ENCODE peak calls at places on chromosomes 12 and 14, in nine cellular contexts. One of them, this sample, is unnamed.

GRCh38 chr14:84442481-84442880 is 1087.5 kb upstream of the FLRT2 start:
- DNase-seq in fibroblast of pulmonary artery: peak
- DNase-seq in cardiac fibroblast: peak
- DNase-seq in upper lobe of left lung: no peak
- DNase-seq in lower leg skin: no peak
- DNase-seq in tibial artery: no peak
- DNase-seq in thoracic aorta: no peak
- DNase-seq in fibroblast of mammary gland: no peak
- DNase-seq in uterus: no peak
- DNase-seq in this sample: no peak

GRCh38 chr12:110536834-110537604 is 34.9 kb downstream of the RAD9B start:
- DNase-seq in fibroblast of pulmonary artery: no peak
- DNase-seq in cardiac fibroblast: no peak
- DNase-seq in upper lobe of left lung: no peak
- DNase-seq in lower leg skin: no peak
- DNase-seq in tibial artery: no peak
- DNase-seq in thoracic aorta: no peak
- DNase-seq in fibroblast of mammary gland: no peak
- DNase-seq in uterus: no peak
- DNase-seq in this sample: no peak

GRCh38 chr12:127284870-127285431 is 982.0 kb upstream of the TMEM132C start:
- DNase-seq in fibroblast of pulmonary artery: peak
- DNase-seq in cardiac fibroblast: peak
- DNase-seq in upper lobe of left lung: no peak
- DNase-seq in lower leg skin: peak
- DNase-seq in tibial artery: peak
- DNase-seq in thoracic aorta: no peak
- DNase-seq in fibroblast of mammary gland: peak
- DNase-seq in uterus: no peak
- DNase-seq in this sample: peak

GRCh38 chr12:57498571-57498970 is 10.7 kb downstream of the MARS1 start:
- DNase-seq in fibroblast of pulmonary artery: no peak
- DNase-seq in cardiac fibroblast: no peak
- DNase-seq in upper lobe of left lung: no peak
- DNase-seq in lower leg skin: no peak
- DNase-seq in tibial artery: no peak
- DNase-seq in thoracic aorta: no peak
- DNase-seq in fibroblast of mammary gland: no peak
- DNase-seq in uterus: no peak
- DNase-seq in this sample: no peak

GRCh38 chr14:70741482-70741881 is 67.8 kb downstream of the MAP3K9 start:
- DNase-seq in fibroblast of pulmonary artery: no peak
- DNase-seq in cardiac fibroblast: no peak
- DNase-seq in upper lobe of left lung: peak
- DNase-seq in lower leg skin: no peak
- DNase-seq in tibial artery: no peak
- DNase-seq in thoracic aorta: no peak
- DNase-seq in fibroblast of mammary gland: no peak
- DNase-seq in uterus: no peak
- DNase-seq in this sample: no peak

GRCh38 chr12:120684523-120684932 is 2.4 kb upstream of the MLEC start:
- DNase-seq in fibroblast of pulmonary artery: peak
- DNase-seq in cardiac fibroblast: peak
- DNase-seq in upper lobe of left lung: no peak
- DNase-seq in lower leg skin: peak
- DNase-seq in tibial artery: no peak
- DNase-seq in thoracic aorta: no peak
- DNase-seq in fibroblast of mammary gland: peak
- DNase-seq in uterus: no peak
- DNase-seq in this sample: peak

GRCh38 chr12:109999983-110000505 is 814 bp downstream of the ANKRD13A start:
- DNase-seq in fibroblast of pulmonary artery: peak
- DNase-seq in cardiac fibroblast: peak
- DNase-seq in upper lobe of left lung: no peak
- DNase-seq in lower leg skin: peak
- DNase-seq in tibial artery: peak
- DNase-seq in thoracic aorta: no peak
- DNase-seq in fibroblast of mammary gland: peak
- DNase-seq in uterus: no peak
- DNase-seq in this sample: peak

GRCh38 chr12:108798551-108799221 is 58.7 kb downstream of the SSH1 start:
- DNase-seq in fibroblast of pulmonary artery: peak
- DNase-seq in cardiac fibroblast: peak
- DNase-seq in upper lobe of left lung: no peak
- DNase-seq in lower leg skin: no peak
- DNase-seq in tibial artery: no peak
- DNase-seq in thoracic aorta: no peak
- DNase-seq in fibroblast of mammary gland: peak
- DNase-seq in uterus: peak
- DNase-seq in this sample: no peak

GRCh38 chr12:98399532-98399931 is 115.9 kb upstream of the TMPO start:
- DNase-seq in fibroblast of pulmonary artery: peak
- DNase-seq in cardiac fibroblast: peak
- DNase-seq in upper lobe of left lung: no peak
- DNase-seq in lower leg skin: no peak
- DNase-seq in tibial artery: no peak
- DNase-seq in thoracic aorta: no peak
- DNase-seq in fibroblast of mammary gland: peak
- DNase-seq in uterus: no peak
- DNase-seq in this sample: peak

GRCh38 chr12:53617700-53618099 is 8.5 kb downstream of the ATF7 start:
- DNase-seq in fibroblast of pulmonary artery: no peak
- DNase-seq in cardiac fibroblast: peak
- DNase-seq in upper lobe of left lung: no peak
- DNase-seq in lower leg skin: no peak
- DNase-seq in tibial artery: no peak
- DNase-seq in thoracic aorta: no peak
- DNase-seq in fibroblast of mammary gland: no peak
- DNase-seq in uterus: no peak
- DNase-seq in this sample: no peak

GRCh38 chr12:71725011-71725410 is 29.7 kb upstream of the RAB21 start:
- DNase-seq in fibroblast of pulmonary artery: no peak
- DNase-seq in cardiac fibroblast: no peak
- DNase-seq in upper lobe of left lung: no peak
- DNase-seq in lower leg skin: no peak
- DNase-seq in tibial artery: no peak
- DNase-seq in thoracic aorta: no peak
- DNase-seq in fibroblast of mammary gland: peak
- DNase-seq in uterus: no peak
- DNase-seq in this sample: no peak

GRCh38 chr14:103868242-103868897 is 21.0 kb upstream of the PPP1R13B start:
- DNase-seq in fibroblast of pulmonary artery: no peak
- DNase-seq in cardiac fibroblast: no peak
- DNase-seq in upper lobe of left lung: no peak
- DNase-seq in lower leg skin: no peak
- DNase-seq in tibial artery: no peak
- DNase-seq in thoracic aorta: no peak
- DNase-seq in fibroblast of mammary gland: no peak
- DNase-seq in uterus: no peak
- DNase-seq in this sample: no peak

GRCh38 chr12:11875414-11875935 is 195.3 kb upstream of the BCL2L14 start:
- DNase-seq in fibroblast of pulmonary artery: peak
- DNase-seq in cardiac fibroblast: no peak
- DNase-seq in upper lobe of left lung: no peak
- DNase-seq in lower leg skin: no peak
- DNase-seq in tibial artery: no peak
- DNase-seq in thoracic aorta: no peak
- DNase-seq in fibroblast of mammary gland: no peak
- DNase-seq in uterus: no peak
- DNase-seq in this sample: peak

GRCh38 chr12:57560516-57560915 is 10.7 kb downstream of the KIF5A start:
- DNase-seq in fibroblast of pulmonary artery: no peak
- DNase-seq in cardiac fibroblast: no peak
- DNase-seq in upper lobe of left lung: no peak
- DNase-seq in lower leg skin: no peak
- DNase-seq in tibial artery: no peak
- DNase-seq in thoracic aorta: no peak
- DNase-seq in fibroblast of mammary gland: no peak
- DNase-seq in uterus: no peak
- DNase-seq in this sample: no peak

GRCh38 chr12:49129332-49130150 is 1.7 kb downstream of the TUBA1B start:
- DNase-seq in fibroblast of pulmonary artery: no peak
- DNase-seq in cardiac fibroblast: no peak
- DNase-seq in upper lobe of left lung: no peak
- DNase-seq in lower leg skin: no peak
- DNase-seq in tibial artery: no peak
- DNase-seq in thoracic aorta: no peak
- DNase-seq in fibroblast of mammary gland: no peak
- DNase-seq in uterus: peak
- DNase-seq in this sample: no peak
- H3K4me3 ChIP-seq in fibroblast of pulmonary artery: peak
- H3K4me3 ChIP-seq in cardiac fibroblast: peak
- H3K4me3 ChIP-seq in upper lobe of left lung: peak
- H3K4me3 ChIP-seq in lower leg skin: peak
- H3K4me3 ChIP-seq in tibial artery: peak
- H3K4me3 ChIP-seq in thoracic aorta: peak
- H3K4me3 ChIP-seq in fibroblast of mammary gland: peak
- H3K4me3 ChIP-seq in uterus: peak
- H3K4me3 ChIP-seq in this sample: peak

GRCh38 chr14:29463727-29464370 is 463.8 kb downstream of the PRKD1 start:
- DNase-seq in fibroblast of pulmonary artery: peak
- DNase-seq in cardiac fibroblast: peak
- DNase-seq in upper lobe of left lung: no peak
- DNase-seq in lower leg skin: no peak
- DNase-seq in tibial artery: no peak
- DNase-seq in thoracic aorta: no peak
- DNase-seq in fibroblast of mammary gland: peak
- DNase-seq in uterus: no peak
- DNase-seq in this sample: no peak
- TF ChIP-seq CTCF in fibroblast of pulmonary artery: peak
- TF ChIP-seq CTCF in cardiac fibroblast: peak
- TF ChIP-seq CTCF in upper lobe of left lung: no peak
- TF ChIP-seq CTCF in lower leg skin: no peak
- TF ChIP-seq CTCF in tibial artery: no peak
- TF ChIP-seq CTCF in thoracic aorta: no peak
- TF ChIP-seq CTCF in fibroblast of mammary gland: peak
- TF ChIP-seq CTCF in uterus: no peak
- TF ChIP-seq CTCF in this sample: no peak

DNA sequence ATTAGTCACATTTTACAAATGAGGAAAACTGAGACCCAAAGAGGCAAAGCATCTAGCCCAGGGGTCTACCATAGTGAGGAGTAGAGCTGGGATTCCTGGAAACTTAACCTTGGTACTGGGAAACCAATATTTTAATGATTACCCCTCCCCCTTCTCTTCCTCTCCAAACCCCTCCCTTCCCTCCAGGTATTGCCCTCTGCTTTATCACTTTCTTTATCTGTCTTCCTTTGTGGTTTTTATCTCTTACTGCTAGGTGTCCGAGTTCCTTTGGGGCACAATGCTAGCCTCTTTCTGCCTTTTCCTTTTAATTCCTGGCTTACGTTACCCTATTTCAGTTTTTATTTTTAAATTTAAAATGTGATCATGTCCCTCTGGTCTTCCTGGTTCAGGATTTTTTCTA is 2.8 kb downstream of the GABARAPL1 start:
- DNase-seq in fibroblast of pulmonary artery: no peak
- DNase-seq in cardiac fibroblast: no peak
- DNase-seq in upper lobe of left lung: no peak
- DNase-seq in lower leg skin: no peak
- DNase-seq in tibial artery: no peak
- DNase-seq in thoracic aorta: no peak
- DNase-seq in fibroblast of mammary gland: no peak
- DNase-seq in uterus: no peak
- DNase-seq in this sample: no peak
- H3K4me3 ChIP-seq in fibroblast of pulmonary artery: peak
- H3K4me3 ChIP-seq in cardiac fibroblast: peak
- H3K4me3 ChIP-seq in upper lobe of left lung: peak
- H3K4me3 ChIP-seq in lower leg skin: no peak
- H3K4me3 ChIP-seq in tibial artery: peak
- H3K4me3 ChIP-seq in thoracic aorta: peak
- H3K4me3 ChIP-seq in fibroblast of mammary gland: no peak
- H3K4me3 ChIP-seq in uterus: peak
- H3K4me3 ChIP-seq in this sample: no peak

GRCh38 chr14:101844752-101845151 is 83.2 kb downstream of the PPP2R5C start:
- DNase-seq in fibroblast of pulmonary artery: no peak
- DNase-seq in cardiac fibroblast: no peak
- DNase-seq in upper lobe of left lung: no peak
- DNase-seq in lower leg skin: no peak
- DNase-seq in tibial artery: no peak
- DNase-seq in thoracic aorta: no peak
- DNase-seq in fibroblast of mammary gland: no peak
- DNase-seq in uterus: no peak
- DNase-seq in this sample: peak

GRCh38 chr14:101844219-101844618 is 82.7 kb downstream of the PPP2R5C start:
- DNase-seq in fibroblast of pulmonary artery: no peak
- DNase-seq in cardiac fibroblast: no peak
- DNase-seq in upper lobe of left lung: peak
- DNase-seq in lower leg skin: no peak
- DNase-seq in tibial artery: no peak
- DNase-seq in thoracic aorta: no peak
- DNase-seq in fibroblast of mammary gland: no peak
- DNase-seq in uterus: no peak
- DNase-seq in this sample: peak

GRCh38 chr14:101843038-101843437 is 81.5 kb downstream of the PPP2R5C start:
- DNase-seq in fibroblast of pulmonary artery: no peak
- DNase-seq in cardiac fibroblast: no peak
- DNase-seq in upper lobe of left lung: no peak
- DNase-seq in lower leg skin: no peak
- DNase-seq in tibial artery: no peak
- DNase-seq in thoracic aorta: no peak
- DNase-seq in fibroblast of mammary gland: no peak
- DNase-seq in uterus: no peak
- DNase-seq in this sample: no peak

GRCh38 chr14:101845496-101845895 is 84.0 kb downstream of the PPP2R5C start:
- DNase-seq in fibroblast of pulmonary artery: no peak
- DNase-seq in cardiac fibroblast: no peak
- DNase-seq in upper lobe of left lung: no peak
- DNase-seq in lower leg skin: no peak
- DNase-seq in tibial artery: no peak
- DNase-seq in thoracic aorta: no peak
- DNase-seq in fibroblast of mammary gland: no peak
- DNase-seq in uterus: no peak
- DNase-seq in this sample: no peak

GRCh38 chr14:101843665-101844064 is 82.2 kb downstream of the PPP2R5C start:
- DNase-seq in fibroblast of pulmonary artery: no peak
- DNase-seq in cardiac fibroblast: no peak
- DNase-seq in upper lobe of left lung: no peak
- DNase-seq in lower leg skin: no peak
- DNase-seq in tibial artery: no peak
- DNase-seq in thoracic aorta: no peak
- DNase-seq in fibroblast of mammary gland: peak
- DNase-seq in uterus: no peak
- DNase-seq in this sample: peak
- TF ChIP-seq CTCF in fibroblast of pulmonary artery: peak
- TF ChIP-seq CTCF in cardiac fibroblast: peak
- TF ChIP-seq CTCF in upper lobe of left lung: peak
- TF ChIP-seq CTCF in lower leg skin: no peak
- TF ChIP-seq CTCF in tibial artery: peak
- TF ChIP-seq CTCF in thoracic aorta: no peak
- TF ChIP-seq CTCF in fibroblast of mammary gland: peak
- TF ChIP-seq CTCF in uterus: no peak
- TF ChIP-seq CTCF in this sample: peak